ENCODE peak calls at places on chromosomes 1 and 21, in ten cellular contexts. F is spleen, S is HCT116, K is heart left ventricle, A is IMR-90, C is tibial nerve, J is breast epithelium, Z is body of pancreas, L is transverse colon, W is A549. Q is an unnamed sample.
A peak's percentile ranks its signal among the peaks of the same experiment; 100 is the strongest.

GRCh38 chr1:61097326-61097725 is 15.0 kb downstream of the NFIA start:
- DNase-seq in W (no peak), A (peak; percentile 67), J (no peak), S (no peak), F (no peak), Z (no peak), L (no peak), K (no peak), C (no peak), Q (no peak)

GRCh38 chr1:37958690-37959089 is 11.8 kb upstream of the INPP5B start:
- DNase-seq in F (no peak), A (peak; percentile 93), S (no peak), K (no peak), C (no peak), Z (no peak), L (no peak), J (no peak), W (peak; percentile 30), Q (no peak)

GRCh38 chr1:29789910-29790247 is 553.6 kb downstream of the PTPRU start:
- DNase-seq in C (no peak), Z (no peak), W (no peak), L (no peak), K (no peak), F (peak; percentile 40), J (no peak), A (no peak), S (no peak), Q (no peak)

GRCh38 chr1:229428256-229428655 is 5.6 kb downstream of the ACTA1 start:
- DNase-seq in K (no peak), Z (no peak), S (no peak), W (no peak), J (no peak), F (no peak), L (no peak), A (no peak), C (no peak), Q (no peak)

GRCh38 chr1:55146781-55147180 is 68.4 kb downstream of the USP24 start:
- DNase-seq in F (no peak), K (peak; percentile 14), A (no peak), S (no peak), C (peak; percentile 24), L (peak; percentile 17), J (no peak), Z (peak; percentile 22), W (peak; percentile 22), Q (no peak)

GRCh38 chr1:111448482-111448917 is 556 bp downstream of the WDR77 start:
- DNase-seq in S (no peak), K (no peak), J (no peak), C (no peak), L (no peak), F (no peak), W (no peak), A (peak; percentile 12), Z (no peak), Q (no peak)

GRCh38 chr1:31111290-31111951 is 45.9 kb upstream of the PUM1 start:
- DNase-seq in Z (peak; percentile 24), A (peak; percentile 34), S (no peak), C (peak; percentile 44), J (no peak), W (peak; percentile 52), L (peak; percentile 40), F (no peak), K (no peak), Q (peak; percentile 79)

GRCh38 chr21:33058468-33059318 is 11.2 kb upstream of the OLIG1 start:
- DNase-seq in L (no peak), C (no peak), S (no peak), W (no peak), J (no peak), A (no peak), Z (peak; percentile 49), K (peak; percentile 37), F (no peak), Q (peak; percentile 72)

GRCh38 chr21:39696196-39696595 is 48.8 kb upstream of the IGSF5 start:
- DNase-seq in J (no peak), L (no peak), A (no peak), C (no peak), W (no peak), S (no peak), Z (no peak), K (no peak), F (no peak), Q (no peak)

GRCh38 chr1:24673336-24673735 is 30.2 kb downstream of the SRRM1 start:
- DNase-seq in L (no peak), W (no peak), F (peak; percentile 8), Z (no peak), C (no peak), J (no peak), A (peak; percentile 34), K (no peak), S (no peak), Q (no peak)

GRCh38 chr1:193338194-193338593 is 151.8 kb upstream of the B3GALT2 start:
- DNase-seq in C (no peak), L (no peak), Z (no peak), W (no peak), S (no peak), A (peak; percentile 64), K (no peak), J (no peak), F (no peak), Q (no peak)

GRCh38 chr1:160374701-160375443 is 8.0 kb downstream of the NHLH1 start:
- DNase-seq in W (no peak), Z (no peak), J (no peak), K (no peak), C (no peak), S (no peak), L (no peak), F (no peak), A (no peak), Q (peak; percentile 60)

GRCh38 chr1:116826818-116827606 is 72.8 kb downstream of the CD2 start:
- DNase-seq in W (peak; percentile 18), F (no peak), Z (no peak), A (peak; percentile 7), S (no peak), J (no peak), K (no peak), L (no peak), C (no peak), Q (peak; percentile 89)

GRCh38 chr1:47881505-47882442 is 115.4 kb downstream of the TRABD2B start:
- DNase-seq in F (no peak), L (no peak), C (no peak), W (no peak), S (no peak), K (no peak), A (peak; percentile 33), J (no peak), Z (peak; percentile 64), Q (no peak)

GRCh38 chr1:94621392-94621791 is 79.8 kb upstream of the F3 start:
- DNase-seq in Z (peak; percentile 63), L (peak; percentile 79), W (peak; percentile 17), A (peak; percentile 52), F (no peak), K (no peak), J (peak; percentile 69), S (peak; percentile 73), C (no peak), Q (peak; percentile 67)

GRCh38 chr1:67685558-67686271 is 714 bp downstream of the GADD45A start:
- DNase-seq in K (peak; percentile 47), W (peak; percentile 27), C (peak; percentile 19), S (no peak), A (no peak), F (peak; percentile 94), Z (peak; percentile 53), L (peak; percentile 56), J (peak; percentile 54), Q (peak; percentile 70)

GRCh38 chr1:212012034-212012740 is 23.2 kb downstream of the INTS7 start:
- DNase-seq in C (peak; percentile 41), S (peak; percentile 37), A (peak; percentile 65), K (peak; percentile 39), Z (peak; percentile 76), L (peak; percentile 70), W (peak; percentile 75), F (peak; percentile 79), J (no peak), Q (peak; percentile 71)

GRCh38 chr1:228143480-228144212 is 3.6 kb downstream of the GUK1 start:
- DNase-seq in L (no peak), F (no peak), S (no peak), Z (no peak), C (no peak), A (no peak), J (no peak), K (no peak), W (no peak), Q (no peak)
- TF ChIP-seq POLR2A in L (no peak), F (no peak), S (no peak), Z (no peak), C (no peak), A (no peak), J (no peak), K (no peak), W (no peak), Q (no peak)

DNA sequence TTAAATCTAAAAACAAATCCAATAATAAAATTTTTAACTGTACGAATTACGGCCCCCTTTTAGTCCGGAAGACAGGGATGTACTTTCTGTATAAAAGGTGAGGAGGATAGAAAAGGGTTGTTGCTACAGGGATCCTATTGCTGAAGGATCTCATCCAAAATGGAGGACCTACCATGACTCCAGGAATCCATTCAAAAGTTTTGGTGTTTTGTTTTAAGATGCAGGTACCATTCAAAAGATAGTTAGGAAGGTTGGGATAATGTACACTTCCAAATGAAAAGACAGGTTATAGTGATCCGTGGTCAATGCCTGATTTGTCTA is 1.3 kb upstream of the ENAH start:
- DNase-seq in L (no peak), F (no peak), Z (no peak), W (peak; percentile 27), J (no peak), S (no peak), A (no peak), C (no peak), K (no peak), Q (no peak)
- H3K4me3 ChIP-seq in L (peak overlapping the region; percentile 92), F (peak overlapping the region; percentile 53), Z (no peak overlapping the region), W (peak overlapping the region; percentile 93), J (peak overlapping the region; percentile 94), S (no peak overlapping the region), A (peak overlapping the region; percentile 55), C (peak overlapping the region; percentile 94), K (no peak overlapping the region), Q (peak overlapping the region; percentile 51)

DNA sequence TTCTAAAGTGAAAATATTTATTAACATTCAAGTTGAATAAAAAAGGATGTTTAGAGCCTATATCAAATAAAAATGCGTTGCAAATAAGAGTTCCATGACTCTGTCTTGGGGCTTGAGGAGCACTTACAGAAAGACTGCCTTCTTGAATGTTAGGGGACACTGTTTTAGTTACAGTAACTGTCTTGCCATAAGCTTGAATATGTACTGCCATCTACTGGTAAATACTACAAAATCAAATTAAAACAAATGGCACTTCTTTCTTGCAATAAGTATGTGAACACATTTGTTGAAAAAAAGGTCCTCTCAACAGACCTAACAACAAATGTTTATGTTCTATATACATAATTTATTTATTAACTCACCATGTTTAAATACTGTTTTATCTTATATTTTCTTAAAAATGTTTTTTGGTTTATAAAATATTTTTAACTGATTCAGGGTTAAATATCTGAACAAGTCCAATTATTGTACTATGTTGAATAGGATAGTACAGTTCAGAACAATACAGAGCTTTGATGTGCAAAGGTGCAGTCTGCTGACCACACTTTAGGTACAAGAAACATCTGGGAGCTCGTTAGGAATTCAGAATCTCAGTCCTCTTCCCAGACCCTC is 199.5 kb downstream of the LRRIQ3 start:
- DNase-seq in K (no peak), C (no peak), W (peak; percentile 41), F (no peak), L (no peak), S (peak; percentile 8), A (peak; percentile 32), Z (no peak), J (no peak), Q (peak; percentile 56)
- TF ChIP-seq CTCF in K (peak; percentile 27), C (peak; percentile 32), W (peak; percentile 53), F (peak; percentile 36), L (peak; percentile 32), S (peak; percentile 24), A (peak; percentile 45), Z (peak; percentile 31), J (no peak), Q (no peak)

GRCh38 chr1:25933479-25934365 is 27.5 kb upstream of the STMN1 start:
- DNase-seq in L (no peak), F (no peak), K (no peak), A (no peak), S (no peak), C (no peak), Z (no peak), J (no peak), W (no peak), Q (peak; percentile 24)
- TF ChIP-seq POLR2A in L (no peak), F (no peak), K (no peak), A (no peak), S (no peak), C (no peak), Z (no peak), J (no peak), W (no peak), Q (no peak)